ENCODE peak calls at places on chromosome 11, in four cellular contexts. H is AG08395; P is stimulated activated CD8-positive, alpha-beta memory T cell treated with anti-CD3 and anti-CD28 coated beads, Interleukin-7, amount 100 ng/mL, for 1 hour; J is NCI-H2107. M is an unnamed sample.

GRCh38 chr11:64744544-64745218 is 739 bp upstream of the RASGRP2 start:
- DNase-seq in H (no peak), J (no peak), P (no peak), M (peak; percentile 26)

GRCh38 chr11:28910926-28911325 is 802.7 kb downstream of the METTL15 start:
- DNase-seq in H (no peak), J (no peak), P (no peak), M (no peak)

GRCh38 chr11:2804701-2805387 is 80.7 kb downstream of the CDKN1C start:
- DNase-seq in P (no peak), J (no peak), H (no peak), M (no peak)

GRCh38 chr11:119284344-119285157 is 32.4 kb downstream of the MCAM start:
- DNase-seq in H (peak; percentile 49), P (no peak), J (no peak), M (peak; percentile 61)

GRCh38 chr11:57069942-57070341 is 81.2 kb downstream of the OR5AK2 start:
- DNase-seq in P (no peak), H (no peak), J (no peak), M (no peak)

GRCh38 chr11:71269603-71270511 is 17.5 kb upstream of the SHANK2 start:
- DNase-seq in P (no peak), H (no peak), J (no peak), M (peak; percentile 47)

GRCh38 chr11:75492181-75492820 is 33.4 kb downstream of the GDPD5 start:
- DNase-seq in H (no peak), P (peak; percentile 10), J (no peak), M (no peak)

GRCh38 chr11:7591992-7592391 is 78.2 kb downstream of the PPFIBP2 start:
- DNase-seq in P (no peak), H (no peak), J (no peak), M (no peak)

GRCh38 chr11:132134322-132134721 is 763.9 kb downstream of the NTM start:
- DNase-seq in J (no peak), P (no peak), H (no peak), M (no peak)

GRCh38 chr11:86606849-86607481 is 65.5 kb downstream of the ME3 start:
- DNase-seq in J (no peak), H (no peak), P (no peak), M (no peak)

GRCh38 chr11:130477646-130478203 is 29.3 kb downstream of the ADAMTS15 start:
- DNase-seq in J (no peak), P (no peak), H (no peak), M (no peak)

GRCh38 chr11:120594746-120595145 is 83.2 kb downstream of the GRIK4 start:
- DNase-seq in H (no peak), J (no peak), P (no peak), M (no peak)

GRCh38 chr11:12245091-12245490 is 132.3 kb upstream of the PARVA start:
- DNase-seq in J (no peak), H (no peak), P (no peak), M (peak; percentile 51)

GRCh38 chr11:126839496-126839895 is 161.1 kb downstream of the KIRREL3 start:
- DNase-seq in H (no peak), P (no peak), J (no peak), M (no peak)

GRCh38 chr11:102763440-102763839 is 17.0 kb downstream of the MMP10 start:
- DNase-seq in J (no peak), H (no peak), P (no peak), M (no peak)

GRCh38 chr11:35584321-35584720 is 33.9 kb upstream of the FJX1 start:
- DNase-seq in P (no peak), J (no peak), H (peak; percentile 62), M (peak; percentile 41)

M was measured in GM03348.